ENCODE peak calls at places on chromosomes 12 and 14, in ten cellular contexts. S is T-cell; B is A549; V is astrocyte of the spinal cord; O is AML-193; A is GM13976; P is non-pigmented ciliary epithelial cell; M is activated effector memory CD4-positive, alpha-beta T cell treated with Interleukin-2 at 50 U/mL for 16 hours; G is brain microvascular endothelial cell; Z is uterus. X is an unnamed sample.

GRCh38 chr12:39581592-39581991 is 38.0 kb downstream of the ABCD2 start:
- DNase-seq in S (no peak), B (peak), V (no peak), O (no peak), A (no peak), P (no peak), M (no peak), G (no peak), Z (no peak), X (no peak)

GRCh38 chr12:62290804-62291203 is 30.6 kb downstream of the USP15 start:
- DNase-seq in S (no peak), B (no peak), V (no peak), O (no peak), A (no peak), P (no peak), M (no peak), G (no peak), Z (no peak), X (no peak)

GRCh38 chr12:13165578-13166120 is 30.9 kb upstream of the EMP1 start:
- DNase-seq in S (peak), B (peak), V (peak), O (peak), A (no peak), P (no peak), M (peak), G (peak), Z (peak), X (no peak)

GRCh38 chr12:59871779-59872178 is 275.9 kb downstream of the SLC16A7 start:
- DNase-seq in S (no peak), B (no peak), V (no peak), O (no peak), A (no peak), P (no peak), M (no peak), G (no peak), Z (no peak), X (no peak)

GRCh38 chr14:32230181-32230580 is 27.1 kb upstream of the RNU6-8 start:
- DNase-seq in S (no peak), B (peak), V (peak), O (no peak), A (no peak), P (no peak), M (no peak), G (no peak), Z (no peak), X (no peak)

GRCh38 chr12:53191096-53191884 is 10.6 kb upstream of the CSAD start:
- DNase-seq in S (no peak), B (no peak), V (no peak), O (no peak), A (no peak), P (no peak), M (no peak), G (no peak), Z (no peak), X (no peak)

GRCh38 chr12:52175411-52176350 is 16.1 kb downstream of the KRT80 start:
- DNase-seq in S (no peak), B (no peak), V (peak), O (no peak), A (no peak), P (no peak), M (no peak), G (no peak), Z (no peak), X (no peak)

GRCh38 chr14:77067632-77068514 is 30.2 kb upstream of the CIPC start:
- DNase-seq in S (peak), B (peak), V (peak), O (peak), A (peak), P (no peak), M (peak), G (peak), Z (peak), X (peak)

GRCh38 chr12:102659200-102659911 is 179.0 kb upstream of the IGF1 start:
- DNase-seq in S (no peak), B (peak), V (no peak), O (no peak), A (no peak), P (no peak), M (no peak), G (no peak), Z (no peak), X (no peak)

GRCh38 chr12:88530868-88531267 is 49.4 kb downstream of the KITLG start:
- DNase-seq in S (no peak), B (no peak), V (no peak), O (no peak), A (no peak), P (no peak), M (no peak), G (no peak), Z (no peak), X (no peak)

GRCh38 chr14:105466491-105467248 is 8.0 kb upstream of the CRIP2 start:
- DNase-seq in S (no peak), B (no peak), V (no peak), O (no peak), A (no peak), P (no peak), M (no peak), G (no peak), Z (no peak), X (no peak)

GRCh38 chr14:30874120-30874998 is at the start of gene COCH:
- DNase-seq in S (peak), B (peak), V (no peak), O (no peak), A (peak), P (no peak), M (no peak), G (no peak), Z (no peak), X (no peak)